ENCODE peak calls at places on chromosomes 5 and 9, in six cellular contexts. Y is GM13977; E is B cell; D is mucosa of gallbladder; L is activated CD4-positive, alpha-beta T cell treated with anti-CD3 and anti-CD28 coated beads for 24 hours; X is AG09319. C is an unnamed sample.

GRCh38 chr9:120066315-120066714 is 513.7 kb downstream of the CDK5RAP2 start:
- DNase-seq in Y (no peak), E (no peak), D (no peak), L (no peak), X (no peak), C (no peak)

GRCh38 chr9:4339357-4339756 is 39.5 kb upstream of the GLIS3 start:
- DNase-seq in Y (peak), E (peak), D (peak), L (peak), X (peak), C (peak)

GRCh38 chr9:80467632-80468031 is 895.9 kb downstream of the TLE4 start:
- DNase-seq in Y (no peak), E (no peak), D (no peak), L (no peak), X (no peak), C (no peak)

GRCh38 chr5:89396262-89396975 is 513.4 kb upstream of the MEF2C start:
- DNase-seq in Y (no peak), E (no peak), D (peak), L (no peak), X (no peak), C (peak)

GRCh38 chr5:142785211-142785610 is 15.0 kb downstream of the ARHGAP26 start:
- DNase-seq in Y (no peak), E (no peak), D (no peak), L (no peak), X (no peak), C (no peak)

GRCh38 chr9:272251-273213 is 57.9 kb downstream of the DOCK8 start:
- DNase-seq in Y (peak), E (peak), D (peak), L (peak), X (no peak), C (peak)

GRCh38 chr9:89386206-89386605 is 67.9 kb downstream of the SECISBP2 start:
- DNase-seq in Y (no peak), E (no peak), D (no peak), L (no peak), X (no peak), C (no peak)

GRCh38 chr5:1507016-1507375 is 16.8 kb downstream of the LPCAT1 start:
- DNase-seq in Y (no peak), E (no peak), D (no peak), L (no peak), X (no peak), C (no peak)

GRCh38 chr5:132767150-132767549 is 9.9 kb downstream of the SEPTIN8 start:
- DNase-seq in Y (no peak), E (no peak), D (no peak), L (no peak), X (no peak), C (no peak)

GRCh38 chr9:96875460-96876142 is 21.3 kb upstream of the ZNF782 start:
- DNase-seq in Y (peak), E (peak), D (peak), L (peak), X (no peak), C (peak)

GRCh38 chr9:131851414-131851813 is 111.5 kb upstream of the RAPGEF1 start:
- DNase-seq in Y (no peak), E (no peak), D (no peak), L (no peak), X (no peak), C (no peak)

GRCh38 chr5:74409166-74409706 is 231.3 kb downstream of the ENC1 start:
- DNase-seq in Y (no peak), E (no peak), D (no peak), L (no peak), X (no peak), C (no peak)

GRCh38 chr9:95286151-95286550 is 31.4 kb downstream of the FANCC start:
- DNase-seq in Y (no peak), E (no peak), D (no peak), L (no peak), X (no peak), C (no peak)

C was measured in GM06990.